ENCODE peak calls at places on chromosomes 16 and 17, in nine cellular contexts. S is GM12865; F is tibial nerve; O is NCI-H774; K is NCI-H1105 treated with DMSO at 0.1 percent for 48 hours; C is stimulated activated CD4-positive, alpha-beta T cell treated with anti-CD3 and anti-CD28 coated beads, TNF-alpha, amount 100 ng/mL, for 24 hours; P is skeletal muscle cell; E is HFFc6; V is thoracic aorta. H is an unnamed sample.

GRCh38 chr17:2691069-2691871 is 20.3 kb downstream of the CLUH start:
- DNase-seq in O (no peak), F (no peak), C (no peak), E (no peak), V (no peak), S (no peak), K (no peak), P (no peak), H (no peak)

GRCh38 chr17:36641331-36641876 is 40.0 kb downstream of the MRM1 start:
- DNase-seq in F (no peak), P (no peak), S (no peak), O (no peak), K (no peak), E (no peak), V (no peak), C (no peak), H (no peak)

GRCh38 chr16:79261461-79261860 is 339.1 kb downstream of the MAF start:
- DNase-seq in V (no peak), O (no peak), P (no peak), C (no peak), K (no peak), S (peak; percentile 15), E (no peak), F (peak; percentile 24), H (no peak)

GRCh38 chr17:520447-521167 is 168.0 kb upstream of the RPH3AL start:
- DNase-seq in F (no peak), O (no peak), C (no peak), K (no peak), V (no peak), S (no peak), E (no peak), P (no peak), H (no peak)

GRCh38 chr16:66304151-66304550 is 62.3 kb upstream of the CDH5 start:
- DNase-seq in E (no peak), F (no peak), K (peak; percentile 1), P (no peak), V (no peak), S (no peak), O (no peak), C (no peak), H (no peak)

GRCh38 chr17:64073771-64074703 is 53.6 kb upstream of the ICAM2 start:
- DNase-seq in E (no peak), O (peak; percentile 93), C (no peak), P (no peak), F (no peak), V (no peak), K (peak; percentile 68), S (peak; percentile 79), H (no peak)

GRCh38 chr16:50861926-50862325 is 120.0 kb downstream of the CYLD start:
- DNase-seq in C (no peak), P (peak; percentile 14), F (no peak), O (no peak), S (no peak), K (no peak), V (no peak), E (peak; percentile 8), H (no peak)

GRCh38 chr17:39027037-39027436 is 59.8 kb upstream of the FBXO47 start:
- DNase-seq in O (peak; percentile 59), V (no peak), C (no peak), K (peak; percentile 68), P (no peak), E (no peak), F (peak; percentile 51), S (no peak), H (no peak)

GRCh38 chr17:15981646-15982580 is 17.6 kb downstream of the ZSWIM7 start:
- DNase-seq in C (no peak), S (no peak), F (no peak), E (no peak), K (no peak), O (no peak), V (no peak), P (peak; percentile 46), H (no peak)

GRCh38 chr17:72452286-72453173 is 331.7 kb downstream of the SOX9 start:
- DNase-seq in K (no peak), F (no peak), S (no peak), V (no peak), E (no peak), O (no peak), P (no peak), C (no peak), H (no peak)

GRCh38 chr16:87409781-87410180 is 17.6 kb downstream of the MAP1LC3B start:
- DNase-seq in F (no peak), S (no peak), V (no peak), C (no peak), O (no peak), K (no peak), P (no peak), E (no peak), H (no peak)

GRCh38 chr17:78958556-78959191 is 21.0 kb downstream of the LGALS3BP start:
- DNase-seq in V (no peak), P (no peak), S (no peak), E (no peak), F (no peak), K (no peak), O (no peak), C (no peak), H (no peak)

GRCh38 chr16:19708498-19709205 is 9.4 kb downstream of the KNOP1 start:
- DNase-seq in V (no peak), E (no peak), F (no peak), K (no peak), P (no peak), O (no peak), S (no peak), C (no peak), H (no peak)

GRCh38 chr16:85555549-85556455 is 57.3 kb upstream of the GSE1 start:
- DNase-seq in S (peak; percentile 74), E (no peak), C (no peak), V (no peak), O (peak; percentile 53), P (no peak), F (no peak), K (peak; percentile 62), H (no peak)

GRCh38 chr17:2056221-2057129 is 1.6 kb downstream of the HIC1 start:
- DNase-seq in S (peak; percentile 88), E (peak; percentile 56), C (no peak), F (no peak), V (no peak), O (no peak), K (no peak), P (no peak), H (no peak)

GRCh38 chr17:71760062-71760720 is 360.6 kb upstream of the SOX9 start:
- DNase-seq in S (no peak), K (no peak), V (no peak), P (peak; percentile 8), C (no peak), F (no peak), E (no peak), O (no peak), H (no peak)

GRCh38 chr17:2482218-2482617 is 29.5 kb downstream of the METTL16 start:
- DNase-seq in K (no peak), E (no peak), P (no peak), V (no peak), S (no peak), C (no peak), O (no peak), F (no peak), H (no peak)

GRCh38 chr17:50468120-50469004 is at the start of gene CHAD:
- DNase-seq in O (no peak), K (no peak), F (no peak), C (no peak), V (no peak), E (no peak), S (no peak), P (no peak), H (no peak)

GRCh38 chr16:85168732-85169256 is 56.5 kb upstream of the CIBAR2 start:
- DNase-seq in P (no peak), C (no peak), E (peak; percentile 45), K (no peak), F (peak; percentile 60), O (no peak), S (no peak), V (no peak), H (no peak)

GRCh38 chr17:8935194-8935593 is 30.3 kb downstream of the PIK3R5 start:
- DNase-seq in V (no peak), K (no peak), S (peak; percentile 85), E (no peak), P (no peak), O (no peak), F (no peak), C (peak; percentile 45), H (no peak)

GRCh38 chr17:46193246-46193625 is at the start of gene KANSL1:
- DNase-seq in F (peak; percentile 64), C (peak; percentile 78), V (peak; percentile 41), O (peak; percentile 89), P (peak; percentile 70), K (peak; percentile 92), E (peak; percentile 82), S (peak; percentile 97), H (peak; percentile 69)

GRCh38 chr17:73733527-73733926 is 89.3 kb upstream of the SDK2 start:
- DNase-seq in E (no peak), V (no peak), F (no peak), P (no peak), C (no peak), K (no peak), O (no peak), S (no peak), H (no peak)

GRCh38 chr17:43368740-43369506 is 29.9 kb upstream of the ARL4D start:
- DNase-seq in P (no peak), V (peak; percentile 38), O (peak; percentile 91), E (peak; percentile 70), K (peak; percentile 33), S (peak; percentile 88), F (peak; percentile 68), C (peak; percentile 41), H (no peak)

GRCh38 chr16:78579020-78579419 is 479.6 kb downstream of the WWOX start:
- DNase-seq in V (no peak), F (no peak), K (no peak), C (no peak), O (no peak), E (no peak), P (no peak), S (no peak), H (no peak)

GRCh38 chr17:50919321-50920040 is 53.3 kb upstream of the TOB1 start:
- DNase-seq in C (peak; percentile 48), S (peak; percentile 75), O (peak; percentile 99), F (peak; percentile 65), K (peak; percentile 94), V (peak; percentile 79), P (peak; percentile 32), E (peak; percentile 94), H (peak; percentile 30)

GRCh38 chr17:33142703-33143299 is 150.3 kb downstream of the ASIC2 start:
- DNase-seq in E (no peak), V (no peak), O (no peak), C (no peak), S (peak; percentile 29), F (no peak), P (no peak), K (no peak), H (no peak)

GRCh38 chr17:17114592-17115225 is 72.5 kb downstream of the MPRIP start:
- DNase-seq in F (no peak), P (no peak), S (peak; percentile 16), V (no peak), K (no peak), E (no peak), C (no peak), O (no peak), H (no peak)

GRCh38 chr16:65722429-65722828 is 600.6 kb upstream of the CDH11 start:
- DNase-seq in F (no peak), K (no peak), V (no peak), E (no peak), S (no peak), C (no peak), P (no peak), O (no peak), H (no peak)

GRCh38 chr16:75024591-75024990 is 25.8 kb downstream of the ZNRF1 start:
- DNase-seq in S (no peak), F (no peak), P (no peak), C (no peak), V (no peak), O (no peak), E (no peak), K (no peak), H (no peak)

GRCh38 chr16:177394-177822 is 928 bp downstream of the HBA1 start:
- DNase-seq in P (no peak), O (no peak), V (no peak), C (no peak), K (peak; percentile 100), S (no peak), E (no peak), F (no peak), H (no peak)

GRCh38 chr16:3149630-3150345 is 15.0 kb downstream of the ZNF213 start:
- DNase-seq in K (peak; percentile 21), S (peak; percentile 80), V (no peak), P (no peak), C (no peak), O (no peak), F (no peak), E (no peak), H (no peak)

H was measured in esophagus squamous epithelium.